ENCODE peak calls at places on chromosomes 11 and 22, in four cellular contexts. One of them, this sample, is unnamed.

GRCh38 chr11:9617960-9618359 is 44.5 kb downstream of the WEE1 start:
- DNase-seq in nucleus accumbens: no peak
- DNase-seq in iris pigment epithelial cell: peak; percentile 84
- DNase-seq in activated T-cell treated with anti-CD3 and anti-CD28 coated beads, Interleukin-2, amount 50 U/mL, for 24 hours: no peak
- DNase-seq in this sample: no peak

GRCh38 chr11:46472662-46472994 is 81.1 kb upstream of the CHRM4 start:
- DNase-seq in nucleus accumbens: no peak
- DNase-seq in iris pigment epithelial cell: no peak
- DNase-seq in activated T-cell treated with anti-CD3 and anti-CD28 coated beads, Interleukin-2, amount 50 U/mL, for 24 hours: no peak
- DNase-seq in this sample: no peak

GRCh38 chr11:65454311-65454695 is 31.7 kb downstream of the NEAT1 start:
- DNase-seq in nucleus accumbens: no peak
- DNase-seq in iris pigment epithelial cell: no peak
- DNase-seq in activated T-cell treated with anti-CD3 and anti-CD28 coated beads, Interleukin-2, amount 50 U/mL, for 24 hours: peak; percentile 20
- DNase-seq in this sample: no peak

GRCh38 chr11:35682230-35683195 is 19.9 kb downstream of the TRIM44 start:
- DNase-seq in nucleus accumbens: no peak
- DNase-seq in iris pigment epithelial cell: peak; percentile 42
- DNase-seq in activated T-cell treated with anti-CD3 and anti-CD28 coated beads, Interleukin-2, amount 50 U/mL, for 24 hours: no peak
- DNase-seq in this sample: peak; percentile 30

GRCh38 chr11:21771097-21771496 is 421.8 kb upstream of the ANO5 start:
- DNase-seq in nucleus accumbens: no peak
- DNase-seq in iris pigment epithelial cell: no peak
- DNase-seq in activated T-cell treated with anti-CD3 and anti-CD28 coated beads, Interleukin-2, amount 50 U/mL, for 24 hours: no peak
- DNase-seq in this sample: peak; percentile 25

GRCh38 chr11:46121724-46122477 is 647 bp upstream of the PHF21A start:
- DNase-seq in nucleus accumbens: peak; percentile 88
- DNase-seq in iris pigment epithelial cell: peak; percentile 92
- DNase-seq in activated T-cell treated with anti-CD3 and anti-CD28 coated beads, Interleukin-2, amount 50 U/mL, for 24 hours: peak; percentile 84
- DNase-seq in this sample: peak; percentile 78

GRCh38 chr11:21411114-21411513 is 741.7 kb downstream of the NELL1 start:
- DNase-seq in nucleus accumbens: no peak
- DNase-seq in iris pigment epithelial cell: no peak
- DNase-seq in activated T-cell treated with anti-CD3 and anti-CD28 coated beads, Interleukin-2, amount 50 U/mL, for 24 hours: no peak
- DNase-seq in this sample: no peak

GRCh38 chr11:34263462-34264186 is 94.2 kb downstream of the ABTB2 start:
- DNase-seq in nucleus accumbens: no peak
- DNase-seq in iris pigment epithelial cell: peak; percentile 85
- DNase-seq in activated T-cell treated with anti-CD3 and anti-CD28 coated beads, Interleukin-2, amount 50 U/mL, for 24 hours: no peak
- DNase-seq in this sample: no peak

GRCh38 chr11:94424662-94425061 is 23.4 kb upstream of the GPR83 start:
- DNase-seq in nucleus accumbens: no peak
- DNase-seq in iris pigment epithelial cell: peak; percentile 47
- DNase-seq in activated T-cell treated with anti-CD3 and anti-CD28 coated beads, Interleukin-2, amount 50 U/mL, for 24 hours: no peak
- DNase-seq in this sample: no peak

GRCh38 chr11:125110996-125111340 is 458 bp downstream of the TMEM218 start:
- DNase-seq in nucleus accumbens: no peak
- DNase-seq in iris pigment epithelial cell: peak; percentile 11
- DNase-seq in activated T-cell treated with anti-CD3 and anti-CD28 coated beads, Interleukin-2, amount 50 U/mL, for 24 hours: no peak
- DNase-seq in this sample: no peak

GRCh38 chr11:11119917-11120316 is 233.1 kb downstream of the CSNK2A3 start:
- DNase-seq in nucleus accumbens: no peak
- DNase-seq in iris pigment epithelial cell: no peak
- DNase-seq in activated T-cell treated with anti-CD3 and anti-CD28 coated beads, Interleukin-2, amount 50 U/mL, for 24 hours: no peak
- DNase-seq in this sample: no peak

GRCh38 chr11:112174789-112175595 is at the start of gene BCO2:
- DNase-seq in nucleus accumbens: peak; percentile 46
- DNase-seq in iris pigment epithelial cell: peak; percentile 85
- DNase-seq in activated T-cell treated with anti-CD3 and anti-CD28 coated beads, Interleukin-2, amount 50 U/mL, for 24 hours: peak; percentile 37
- DNase-seq in this sample: peak; percentile 74

GRCh38 chr22:18096823-18097222 is 13.8 kb upstream of the TUBA8 start:
- DNase-seq in nucleus accumbens: no peak
- DNase-seq in iris pigment epithelial cell: no peak
- DNase-seq in activated T-cell treated with anti-CD3 and anti-CD28 coated beads, Interleukin-2, amount 50 U/mL, for 24 hours: no peak
- DNase-seq in this sample: no peak

This sample was measured in hypothalamus.